ENCODE peak calls at places on chromosome 9, in seven cellular contexts. One of them, this sample, is unnamed.
A peak's percentile ranks its signal among the peaks of the same experiment; 100 is the strongest.

GRCh38 chr9:37503736-37504135 is 18.0 kb downstream of the POLR1E start:
- DNase-seq in lower lobe of right lung: peak; percentile 68
- DNase-seq in colonic mucosa: no peak
- DNase-seq in CD8-positive, alpha-beta memory T cell: peak; percentile 41
- DNase-seq in HAP-1: no peak
- DNase-seq in spleen: no peak
- DNase-seq in mammary epithelial cell: no peak
- DNase-seq in this sample: no peak

GRCh38 chr9:115423646-115424045 is 305.7 kb upstream of the TNC start:
- DNase-seq in spleen: no peak
- DNase-seq in colonic mucosa: no peak
- DNase-seq in HAP-1: no peak
- DNase-seq in lower lobe of right lung: no peak
- DNase-seq in CD8-positive, alpha-beta memory T cell: no peak
- DNase-seq in mammary epithelial cell: no peak
- DNase-seq in this sample: no peak

GRCh38 chr9:36150529-36151305 is 14.2 kb downstream of the GLIPR2 start:
- DNase-seq in lower lobe of right lung: no peak
- DNase-seq in colonic mucosa: no peak
- DNase-seq in HAP-1: no peak
- DNase-seq in mammary epithelial cell: no peak
- DNase-seq in spleen: no peak
- DNase-seq in CD8-positive, alpha-beta memory T cell: no peak
- DNase-seq in this sample: no peak

GRCh38 chr9:105360344-105360743 is 87.5 kb upstream of the FSD1L start:
- DNase-seq in spleen: no peak
- DNase-seq in HAP-1: no peak
- DNase-seq in mammary epithelial cell: no peak
- DNase-seq in lower lobe of right lung: no peak
- DNase-seq in CD8-positive, alpha-beta memory T cell: no peak
- DNase-seq in colonic mucosa: no peak
- DNase-seq in this sample: no peak

GRCh38 chr9:132995121-132995420 is 16.6 kb downstream of the GFI1B start:
- DNase-seq in CD8-positive, alpha-beta memory T cell: no peak
- DNase-seq in mammary epithelial cell: no peak
- DNase-seq in lower lobe of right lung: no peak
- DNase-seq in HAP-1: no peak
- DNase-seq in colonic mucosa: no peak
- DNase-seq in spleen: no peak
- DNase-seq in this sample: no peak

GRCh38 chr9:99660191-99660636 is 161.5 kb upstream of the NR4A3 start:
- DNase-seq in HAP-1: no peak
- DNase-seq in CD8-positive, alpha-beta memory T cell: no peak
- DNase-seq in colonic mucosa: peak; percentile 16
- DNase-seq in lower lobe of right lung: peak; percentile 42
- DNase-seq in mammary epithelial cell: no peak
- DNase-seq in spleen: no peak
- DNase-seq in this sample: no peak

GRCh38 chr9:21443849-21444625 is 3.8 kb downstream of the IFNA1 start:
- DNase-seq in colonic mucosa: no peak
- DNase-seq in spleen: no peak
- DNase-seq in HAP-1: no peak
- DNase-seq in CD8-positive, alpha-beta memory T cell: no peak
- DNase-seq in lower lobe of right lung: no peak
- DNase-seq in mammary epithelial cell: no peak
- DNase-seq in this sample: no peak

GRCh38 chr9:81549500-81550206 is 139.7 kb downstream of the TLE1 start:
- DNase-seq in colonic mucosa: peak; percentile 45
- DNase-seq in mammary epithelial cell: no peak
- DNase-seq in lower lobe of right lung: no peak
- DNase-seq in spleen: no peak
- DNase-seq in HAP-1: no peak
- DNase-seq in CD8-positive, alpha-beta memory T cell: no peak
- DNase-seq in this sample: no peak

GRCh38 chr9:87181670-87182069 is 234.4 kb upstream of the GAS1 start:
- DNase-seq in HAP-1: no peak
- DNase-seq in colonic mucosa: no peak
- DNase-seq in lower lobe of right lung: no peak
- DNase-seq in CD8-positive, alpha-beta memory T cell: no peak
- DNase-seq in spleen: no peak
- DNase-seq in mammary epithelial cell: no peak
- DNase-seq in this sample: no peak

GRCh38 chr9:133460405-133461175 is 812 bp downstream of the CACFD1 start:
- DNase-seq in colonic mucosa: peak; percentile 91
- DNase-seq in spleen: no peak
- DNase-seq in mammary epithelial cell: peak; percentile 19
- DNase-seq in lower lobe of right lung: peak; percentile 83
- DNase-seq in CD8-positive, alpha-beta memory T cell: peak; percentile 40
- DNase-seq in HAP-1: no peak
- DNase-seq in this sample: peak; percentile 80

GRCh38 chr9:91465420-91465819 is 41.8 kb upstream of the NFIL3 start:
- DNase-seq in lower lobe of right lung: no peak
- DNase-seq in HAP-1: peak; percentile 22
- DNase-seq in spleen: no peak
- DNase-seq in mammary epithelial cell: peak; percentile 67
- DNase-seq in colonic mucosa: no peak
- DNase-seq in CD8-positive, alpha-beta memory T cell: no peak
- DNase-seq in this sample: peak; percentile 51

DNA sequence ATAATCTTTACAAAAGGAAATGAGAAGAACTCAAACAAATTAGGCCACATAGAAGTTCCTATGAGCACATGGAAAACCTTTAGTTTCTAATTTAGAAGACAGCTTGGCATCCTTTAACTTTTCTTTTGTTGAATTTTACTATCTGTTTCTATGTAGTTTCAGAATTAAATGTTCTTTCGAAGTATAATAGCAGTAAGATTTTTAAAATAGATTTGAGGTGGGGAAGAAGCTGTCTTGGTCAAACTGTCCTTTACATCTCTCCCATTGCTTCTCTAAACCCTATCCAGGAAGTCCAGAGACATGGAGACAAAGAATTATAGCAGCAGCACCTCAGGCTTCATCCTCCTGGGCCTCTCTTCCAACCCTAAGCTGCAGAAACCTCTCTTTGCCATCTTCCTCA is at the start of gene OR1L4:
- DNase-seq in colonic mucosa: no peak
- DNase-seq in lower lobe of right lung: no peak
- DNase-seq in CD8-positive, alpha-beta memory T cell: no peak
- DNase-seq in mammary epithelial cell: no peak
- DNase-seq in spleen: no peak
- DNase-seq in HAP-1: no peak
- DNase-seq in this sample: no peak
- H3K9me3 ChIP-seq in colonic mucosa: no peaks in the 10 kb centered on the region
- H3K9me3 ChIP-seq in lower lobe of right lung: peaks cover 49% of the 10 kb centered on the region
- H3K9me3 ChIP-seq in CD8-positive, alpha-beta memory T cell: peaks cover 17% of the 10 kb centered on the region
- H3K9me3 ChIP-seq in mammary epithelial cell: peaks cover 15% of the 10 kb centered on the region
- H3K9me3 ChIP-seq in spleen: peaks cover 98% of the 10 kb centered on the region
- H3K9me3 ChIP-seq in HAP-1: no peaks in the 10 kb centered on the region
- H3K9me3 ChIP-seq in this sample: no peaks in the 10 kb centered on the region

DNA sequence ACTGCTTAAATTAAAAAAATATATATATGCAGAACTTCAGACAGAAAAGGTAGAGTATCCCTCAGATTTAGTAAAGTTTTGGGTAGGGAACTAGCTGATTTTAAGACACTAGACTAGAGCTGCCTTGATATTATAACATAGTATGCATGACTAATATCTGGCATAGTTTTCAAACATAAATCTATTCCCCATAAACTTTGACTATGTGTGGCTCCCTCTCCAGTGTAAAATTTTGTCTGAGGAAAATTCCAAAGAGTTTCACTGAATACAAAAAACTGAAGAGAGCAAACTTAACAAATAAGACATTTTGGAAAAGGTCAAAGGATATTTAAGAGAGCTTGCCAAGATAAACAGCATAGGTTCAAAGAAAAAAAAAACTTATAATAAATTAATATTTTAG is 66.2 kb upstream of the ZNF462 start:
- DNase-seq in lower lobe of right lung: no peak
- DNase-seq in colonic mucosa: no peak
- DNase-seq in mammary epithelial cell: no peak
- DNase-seq in HAP-1: no peak
- DNase-seq in spleen: no peak
- DNase-seq in CD8-positive, alpha-beta memory T cell: no peak
- DNase-seq in this sample: no peak
- H3K9me3 ChIP-seq in lower lobe of right lung: no peaks in the 10 kb centered on the region
- H3K9me3 ChIP-seq in colonic mucosa: no peaks in the 10 kb centered on the region
- H3K9me3 ChIP-seq in mammary epithelial cell: peaks cover 4% of the 10 kb centered on the region
- H3K9me3 ChIP-seq in HAP-1: no peaks in the 10 kb centered on the region
- H3K9me3 ChIP-seq in spleen: no peaks in the 10 kb centered on the region
- H3K9me3 ChIP-seq in CD8-positive, alpha-beta memory T cell: no peaks in the 10 kb centered on the region
- H3K9me3 ChIP-seq in this sample: peaks cover 10% of the 10 kb centered on the region

GRCh38 chr9:122475717-122476116 is 2.0 kb downstream of the OR1J1 start:
- DNase-seq in HAP-1: no peak
- DNase-seq in mammary epithelial cell: no peak
- DNase-seq in CD8-positive, alpha-beta memory T cell: no peak
- DNase-seq in colonic mucosa: no peak
- DNase-seq in lower lobe of right lung: no peak
- DNase-seq in spleen: no peak
- DNase-seq in this sample: no peak

GRCh38 chr9:122477826-122478225 is at the start of gene OR1J1:
- DNase-seq in colonic mucosa: no peak
- DNase-seq in spleen: no peak
- DNase-seq in lower lobe of right lung: no peak
- DNase-seq in mammary epithelial cell: no peak
- DNase-seq in CD8-positive, alpha-beta memory T cell: no peak
- DNase-seq in HAP-1: no peak
- DNase-seq in this sample: no peak

GRCh38 chr9:122468735-122469134 is 9.0 kb downstream of the OR1J1 start:
- DNase-seq in mammary epithelial cell: no peak
- DNase-seq in colonic mucosa: no peak
- DNase-seq in CD8-positive, alpha-beta memory T cell: no peak
- DNase-seq in spleen: no peak
- DNase-seq in HAP-1: no peak
- DNase-seq in lower lobe of right lung: no peak
- DNase-seq in this sample: no peak

GRCh38 chr9:122477346-122477745 is 380 bp downstream of the OR1J1 start:
- DNase-seq in CD8-positive, alpha-beta memory T cell: no peak
- DNase-seq in colonic mucosa: no peak
- DNase-seq in mammary epithelial cell: no peak
- DNase-seq in HAP-1: no peak
- DNase-seq in spleen: no peak
- DNase-seq in lower lobe of right lung: no peak
- DNase-seq in this sample: no peak

GRCh38 chr9:122474561-122474960 is 3.2 kb downstream of the OR1J1 start:
- DNase-seq in mammary epithelial cell: no peak
- DNase-seq in colonic mucosa: no peak
- DNase-seq in HAP-1: no peak
- DNase-seq in spleen: no peak
- DNase-seq in CD8-positive, alpha-beta memory T cell: no peak
- DNase-seq in lower lobe of right lung: no peak
- DNase-seq in this sample: no peak
- H3K9me3 ChIP-seq in mammary epithelial cell: no peaks in the 10 kb centered on the region
- H3K9me3 ChIP-seq in colonic mucosa: no peaks in the 10 kb centered on the region
- H3K9me3 ChIP-seq in HAP-1: no peaks in the 10 kb centered on the region
- H3K9me3 ChIP-seq in spleen: no peaks in the 10 kb centered on the region
- H3K9me3 ChIP-seq in CD8-positive, alpha-beta memory T cell: no peaks in the 10 kb centered on the region
- H3K9me3 ChIP-seq in lower lobe of right lung: no peaks in the 10 kb centered on the region
- H3K9me3 ChIP-seq in this sample: no peaks in the 10 kb centered on the region

DNA sequence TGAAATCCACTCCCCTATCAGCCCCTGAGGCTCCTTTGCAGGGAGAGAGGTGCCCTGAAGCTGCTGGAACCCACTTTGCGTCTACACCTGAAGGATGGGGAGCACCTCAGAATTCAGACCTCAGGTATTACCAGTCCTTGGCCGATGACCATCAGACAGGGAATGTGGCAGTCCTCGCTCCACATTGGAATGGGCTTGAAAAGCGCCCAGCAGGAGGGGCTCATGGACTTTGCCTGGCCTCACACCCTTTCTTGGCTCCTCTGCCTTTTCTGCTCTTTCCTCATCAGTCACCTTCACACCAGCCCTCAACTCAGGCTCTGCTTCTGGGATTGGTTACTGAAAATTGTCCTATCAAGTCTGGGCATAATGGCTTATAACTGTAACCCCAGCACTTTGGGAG is 83.9 kb downstream of the BARX1 start:
- DNase-seq in colonic mucosa: no peak
- DNase-seq in CD8-positive, alpha-beta memory T cell: no peak
- DNase-seq in mammary epithelial cell: no peak
- DNase-seq in lower lobe of right lung: no peak
- DNase-seq in spleen: no peak
- DNase-seq in HAP-1: no peak
- DNase-seq in this sample: no peak
- H3K9me3 ChIP-seq in colonic mucosa: no peaks in the 10 kb centered on the region
- H3K9me3 ChIP-seq in CD8-positive, alpha-beta memory T cell: peaks cover 13% of the 10 kb centered on the region
- H3K9me3 ChIP-seq in mammary epithelial cell: peaks cover 9% of the 10 kb centered on the region
- H3K9me3 ChIP-seq in lower lobe of right lung: peaks cover 22% of the 10 kb centered on the region
- H3K9me3 ChIP-seq in spleen: peaks cover 34% of the 10 kb centered on the region
- H3K9me3 ChIP-seq in HAP-1: no peaks in the 10 kb centered on the region
- H3K9me3 ChIP-seq in this sample: peaks cover 7% of the 10 kb centered on the region

DNA sequence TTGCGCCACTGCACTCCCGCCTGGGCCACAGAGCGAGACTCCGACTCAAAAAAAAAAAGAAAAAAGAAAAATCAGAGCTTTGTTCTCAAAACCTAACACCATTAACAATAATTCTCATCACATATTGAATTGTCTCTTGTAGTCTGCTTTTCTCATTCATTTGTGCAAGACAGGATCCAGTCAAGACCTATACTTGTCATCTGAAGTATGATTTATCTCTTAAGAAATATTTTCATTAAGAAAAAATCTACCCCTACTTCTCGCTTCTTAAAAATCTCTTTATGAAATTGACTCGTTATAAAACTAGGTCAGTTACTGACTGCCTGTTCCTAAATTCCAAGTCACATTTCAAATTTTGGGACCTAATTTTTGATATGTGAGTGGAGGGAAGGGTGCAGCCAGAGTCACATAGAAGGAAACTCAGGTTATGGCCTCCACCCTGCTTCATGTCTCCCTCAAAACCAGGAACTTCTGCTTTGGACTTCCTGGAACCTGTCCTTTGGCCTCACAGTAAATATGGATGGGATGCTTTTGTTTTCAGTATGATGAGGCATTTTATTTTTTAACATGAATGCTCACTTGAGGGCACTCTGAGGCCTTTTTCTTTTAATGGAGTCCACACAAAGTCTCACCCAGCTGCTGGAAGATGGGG is 18.9 kb downstream of the ZNF169 start:
- DNase-seq in HAP-1: no peak
- DNase-seq in spleen: no peak
- DNase-seq in CD8-positive, alpha-beta memory T cell: no peak
- DNase-seq in mammary epithelial cell: no peak
- DNase-seq in colonic mucosa: peak; percentile 70
- DNase-seq in lower lobe of right lung: no peak
- DNase-seq in this sample: no peak
- H3K9me3 ChIP-seq in HAP-1: no peaks in the 10 kb centered on the region
- H3K9me3 ChIP-seq in spleen: peaks cover 19% of the 10 kb centered on the region
- H3K9me3 ChIP-seq in CD8-positive, alpha-beta memory T cell: peaks cover 11% of the 10 kb centered on the region
- H3K9me3 ChIP-seq in mammary epithelial cell: peaks cover 8% of the 10 kb centered on the region
- H3K9me3 ChIP-seq in colonic mucosa: no peaks in the 10 kb centered on the region
- H3K9me3 ChIP-seq in lower lobe of right lung: no peaks in the 10 kb centered on the region
- H3K9me3 ChIP-seq in this sample: peaks cover 10% of the 10 kb centered on the region